ENCODE peak calls at places on chromosome 15, in six cellular contexts. One of them, this sample, is unnamed.

GRCh38 chr15:99123706-99124451 is 19.0 kb downstream of the SYNM start:
- DNase-seq in stimulated activated CD4-positive, alpha-beta T cell treated with anti-CD3 and anti-CD28 coated beads, Interleukin-12 subunit alpha, Interleukin-12 subunit beta, amount 100 ng/mL, for 48 hours: no peak
- DNase-seq in AG08395: peak; percentile 95
- DNase-seq in T-cell: no peak
- DNase-seq in H1: no peak
- DNase-seq in AG04450: peak; percentile 83
- DNase-seq in this sample: peak; percentile 96

GRCh38 chr15:28068930-28069329 is 30.2 kb downstream of the OCA2 start:
- DNase-seq in stimulated activated CD4-positive, alpha-beta T cell treated with anti-CD3 and anti-CD28 coated beads, Interleukin-12 subunit alpha, Interleukin-12 subunit beta, amount 100 ng/mL, for 48 hours: no peak
- DNase-seq in AG04450: no peak
- DNase-seq in AG08395: no peak
- DNase-seq in H1: no peak
- DNase-seq in T-cell: no peak
- DNase-seq in this sample: no peak

GRCh38 chr15:76512971-76513370 is 176.4 kb downstream of the ISL2 start:
- DNase-seq in stimulated activated CD4-positive, alpha-beta T cell treated with anti-CD3 and anti-CD28 coated beads, Interleukin-12 subunit alpha, Interleukin-12 subunit beta, amount 100 ng/mL, for 48 hours: no peak
- DNase-seq in H1: no peak
- DNase-seq in T-cell: no peak
- DNase-seq in AG08395: no peak
- DNase-seq in AG04450: no peak
- DNase-seq in this sample: no peak

GRCh38 chr15:56325186-56325585 is 40.0 kb upstream of the TEX9 start:
- DNase-seq in H1: no peak
- DNase-seq in T-cell: no peak
- DNase-seq in stimulated activated CD4-positive, alpha-beta T cell treated with anti-CD3 and anti-CD28 coated beads, Interleukin-12 subunit alpha, Interleukin-12 subunit beta, amount 100 ng/mL, for 48 hours: no peak
- DNase-seq in AG04450: no peak
- DNase-seq in AG08395: peak; percentile 38
- DNase-seq in this sample: peak; percentile 33

GRCh38 chr15:31104048-31104447 is 2.5 kb upstream of the TRPM1 start:
- DNase-seq in stimulated activated CD4-positive, alpha-beta T cell treated with anti-CD3 and anti-CD28 coated beads, Interleukin-12 subunit alpha, Interleukin-12 subunit beta, amount 100 ng/mL, for 48 hours: no peak
- DNase-seq in T-cell: no peak
- DNase-seq in H1: peak; percentile 42
- DNase-seq in AG08395: no peak
- DNase-seq in AG04450: no peak
- DNase-seq in this sample: no peak

GRCh38 chr15:71385026-71385425 is 269.8 kb downstream of the THSD4 start:
- DNase-seq in H1: no peak
- DNase-seq in AG08395: no peak
- DNase-seq in T-cell: no peak
- DNase-seq in AG04450: no peak
- DNase-seq in stimulated activated CD4-positive, alpha-beta T cell treated with anti-CD3 and anti-CD28 coated beads, Interleukin-12 subunit alpha, Interleukin-12 subunit beta, amount 100 ng/mL, for 48 hours: no peak
- DNase-seq in this sample: no peak

GRCh38 chr15:81942655-81943054 is 103.2 kb downstream of the MEX3B start:
- DNase-seq in AG04450: no peak
- DNase-seq in H1: no peak
- DNase-seq in stimulated activated CD4-positive, alpha-beta T cell treated with anti-CD3 and anti-CD28 coated beads, Interleukin-12 subunit alpha, Interleukin-12 subunit beta, amount 100 ng/mL, for 48 hours: no peak
- DNase-seq in T-cell: no peak
- DNase-seq in AG08395: no peak
- DNase-seq in this sample: no peak

GRCh38 chr15:85354432-85354831 is 26.0 kb upstream of the AKAP13 start:
- DNase-seq in H1: no peak
- DNase-seq in AG08395: peak; percentile 55
- DNase-seq in stimulated activated CD4-positive, alpha-beta T cell treated with anti-CD3 and anti-CD28 coated beads, Interleukin-12 subunit alpha, Interleukin-12 subunit beta, amount 100 ng/mL, for 48 hours: no peak
- DNase-seq in AG04450: no peak
- DNase-seq in T-cell: no peak
- DNase-seq in this sample: no peak

GRCh38 chr15:60660290-60661051 is 181.5 kb upstream of the ICE2 start:
- DNase-seq in H1: no peak
- DNase-seq in stimulated activated CD4-positive, alpha-beta T cell treated with anti-CD3 and anti-CD28 coated beads, Interleukin-12 subunit alpha, Interleukin-12 subunit beta, amount 100 ng/mL, for 48 hours: no peak
- DNase-seq in AG04450: no peak
- DNase-seq in AG08395: peak; percentile 85
- DNase-seq in T-cell: no peak
- DNase-seq in this sample: peak; percentile 63

GRCh38 chr15:71496336-71496955 is 313.9 kb upstream of the NR2E3 start:
- DNase-seq in H1: no peak
- DNase-seq in T-cell: no peak
- DNase-seq in AG08395: peak; percentile 54
- DNase-seq in stimulated activated CD4-positive, alpha-beta T cell treated with anti-CD3 and anti-CD28 coated beads, Interleukin-12 subunit alpha, Interleukin-12 subunit beta, amount 100 ng/mL, for 48 hours: no peak
- DNase-seq in AG04450: no peak
- DNase-seq in this sample: no peak

GRCh38 chr15:101267320-101268104 is 9.8 kb downstream of the SELENOS start:
- DNase-seq in AG08395: peak; percentile 94
- DNase-seq in AG04450: no peak
- DNase-seq in H1: no peak
- DNase-seq in T-cell: no peak
- DNase-seq in stimulated activated CD4-positive, alpha-beta T cell treated with anti-CD3 and anti-CD28 coated beads, Interleukin-12 subunit alpha, Interleukin-12 subunit beta, amount 100 ng/mL, for 48 hours: no peak
- DNase-seq in this sample: peak; percentile 90

GRCh38 chr15:29622637-29623036 is 199.6 kb downstream of the TJP1 start:
- DNase-seq in T-cell: no peak
- DNase-seq in AG08395: no peak
- DNase-seq in H1: no peak
- DNase-seq in stimulated activated CD4-positive, alpha-beta T cell treated with anti-CD3 and anti-CD28 coated beads, Interleukin-12 subunit alpha, Interleukin-12 subunit beta, amount 100 ng/mL, for 48 hours: no peak
- DNase-seq in AG04450: no peak
- DNase-seq in this sample: no peak

GRCh38 chr15:80309769-80310384 is 57.9 kb upstream of the CTXND1 start:
- DNase-seq in H1: no peak
- DNase-seq in T-cell: no peak
- DNase-seq in AG04450: no peak
- DNase-seq in AG08395: peak; percentile 59
- DNase-seq in stimulated activated CD4-positive, alpha-beta T cell treated with anti-CD3 and anti-CD28 coated beads, Interleukin-12 subunit alpha, Interleukin-12 subunit beta, amount 100 ng/mL, for 48 hours: no peak
- DNase-seq in this sample: peak; percentile 8

GRCh38 chr15:26889298-26889898 is 22.5 kb downstream of the GABRA5 start:
- DNase-seq in T-cell: peak; percentile 18
- DNase-seq in stimulated activated CD4-positive, alpha-beta T cell treated with anti-CD3 and anti-CD28 coated beads, Interleukin-12 subunit alpha, Interleukin-12 subunit beta, amount 100 ng/mL, for 48 hours: peak; percentile 48
- DNase-seq in AG08395: peak; percentile 53
- DNase-seq in H1: peak; percentile 76
- DNase-seq in AG04450: peak; percentile 34
- DNase-seq in this sample: peak; percentile 28

GRCh38 chr15:76339302-76340197 is 3.0 kb downstream of the ISL2 start:
- DNase-seq in H1: peak; percentile 71
- DNase-seq in AG04450: no peak
- DNase-seq in T-cell: no peak
- DNase-seq in AG08395: no peak
- DNase-seq in stimulated activated CD4-positive, alpha-beta T cell treated with anti-CD3 and anti-CD28 coated beads, Interleukin-12 subunit alpha, Interleukin-12 subunit beta, amount 100 ng/mL, for 48 hours: no peak
- DNase-seq in this sample: no peak

GRCh38 chr15:29870495-29871151 is 48.4 kb upstream of the TJP1 start:
- DNase-seq in AG08395: no peak
- DNase-seq in H1: no peak
- DNase-seq in stimulated activated CD4-positive, alpha-beta T cell treated with anti-CD3 and anti-CD28 coated beads, Interleukin-12 subunit alpha, Interleukin-12 subunit beta, amount 100 ng/mL, for 48 hours: no peak
- DNase-seq in AG04450: no peak
- DNase-seq in T-cell: no peak
- DNase-seq in this sample: no peak

GRCh38 chr15:62834686-62835279 is 207.8 kb upstream of the TPM1 start:
- DNase-seq in AG04450: no peak
- DNase-seq in H1: no peak
- DNase-seq in AG08395: no peak
- DNase-seq in stimulated activated CD4-positive, alpha-beta T cell treated with anti-CD3 and anti-CD28 coated beads, Interleukin-12 subunit alpha, Interleukin-12 subunit beta, amount 100 ng/mL, for 48 hours: no peak
- DNase-seq in T-cell: no peak
- DNase-seq in this sample: no peak

GRCh38 chr15:48424076-48424475 is 92.8 kb downstream of the DUT start:
- DNase-seq in H1: no peak
- DNase-seq in stimulated activated CD4-positive, alpha-beta T cell treated with anti-CD3 and anti-CD28 coated beads, Interleukin-12 subunit alpha, Interleukin-12 subunit beta, amount 100 ng/mL, for 48 hours: no peak
- DNase-seq in T-cell: no peak
- DNase-seq in AG04450: no peak
- DNase-seq in AG08395: no peak
- DNase-seq in this sample: no peak

GRCh38 chr15:31397851-31398661 is 71.4 kb downstream of the KLF13 start:
- DNase-seq in stimulated activated CD4-positive, alpha-beta T cell treated with anti-CD3 and anti-CD28 coated beads, Interleukin-12 subunit alpha, Interleukin-12 subunit beta, amount 100 ng/mL, for 48 hours: no peak
- DNase-seq in H1: no peak
- DNase-seq in AG08395: no peak
- DNase-seq in T-cell: no peak
- DNase-seq in AG04450: no peak
- DNase-seq in this sample: no peak

GRCh38 chr15:100877551-100877950 is 2.1 kb upstream of the ALDH1A3 start:
- DNase-seq in T-cell: no peak
- DNase-seq in AG04450: no peak
- DNase-seq in H1: no peak
- DNase-seq in AG08395: no peak
- DNase-seq in stimulated activated CD4-positive, alpha-beta T cell treated with anti-CD3 and anti-CD28 coated beads, Interleukin-12 subunit alpha, Interleukin-12 subunit beta, amount 100 ng/mL, for 48 hours: no peak
- DNase-seq in this sample: no peak

GRCh38 chr15:100860829-100861510 is 18.7 kb upstream of the ALDH1A3 start:
- DNase-seq in AG04450: no peak
- DNase-seq in T-cell: no peak
- DNase-seq in stimulated activated CD4-positive, alpha-beta T cell treated with anti-CD3 and anti-CD28 coated beads, Interleukin-12 subunit alpha, Interleukin-12 subunit beta, amount 100 ng/mL, for 48 hours: no peak
- DNase-seq in AG08395: no peak
- DNase-seq in H1: no peak
- DNase-seq in this sample: no peak

GRCh38 chr15:79186616-79187015 is 95.9 kb upstream of the ANKRD34C start:
- DNase-seq in AG08395: no peak
- DNase-seq in AG04450: no peak
- DNase-seq in H1: no peak
- DNase-seq in stimulated activated CD4-positive, alpha-beta T cell treated with anti-CD3 and anti-CD28 coated beads, Interleukin-12 subunit alpha, Interleukin-12 subunit beta, amount 100 ng/mL, for 48 hours: no peak
- DNase-seq in T-cell: no peak
- DNase-seq in this sample: no peak

GRCh38 chr15:84079885-84080777 is 155.4 kb upstream of the GOLGA6L4 start:
- DNase-seq in AG08395: no peak
- DNase-seq in AG04450: no peak
- DNase-seq in T-cell: peak; percentile 37
- DNase-seq in stimulated activated CD4-positive, alpha-beta T cell treated with anti-CD3 and anti-CD28 coated beads, Interleukin-12 subunit alpha, Interleukin-12 subunit beta, amount 100 ng/mL, for 48 hours: peak; percentile 38
- DNase-seq in H1: peak; percentile 85
- DNase-seq in this sample: no peak

GRCh38 chr15:58147151-58147550 is 9.0 kb downstream of the AQP9 start:
- DNase-seq in stimulated activated CD4-positive, alpha-beta T cell treated with anti-CD3 and anti-CD28 coated beads, Interleukin-12 subunit alpha, Interleukin-12 subunit beta, amount 100 ng/mL, for 48 hours: no peak
- DNase-seq in AG04450: no peak
- DNase-seq in AG08395: no peak
- DNase-seq in H1: no peak
- DNase-seq in T-cell: no peak
- DNase-seq in this sample: no peak

GRCh38 chr15:63945005-63945788 is 101.1 kb downstream of the DAPK2 start:
- DNase-seq in T-cell: peak; percentile 63
- DNase-seq in H1: peak; percentile 91
- DNase-seq in stimulated activated CD4-positive, alpha-beta T cell treated with anti-CD3 and anti-CD28 coated beads, Interleukin-12 subunit alpha, Interleukin-12 subunit beta, amount 100 ng/mL, for 48 hours: peak; percentile 68
- DNase-seq in AG08395: peak; percentile 72
- DNase-seq in AG04450: no peak
- DNase-seq in this sample: no peak

GRCh38 chr15:70748281-70748747 is 15.0 kb downstream of the UACA start:
- DNase-seq in AG04450: no peak
- DNase-seq in AG08395: peak; percentile 66
- DNase-seq in T-cell: no peak
- DNase-seq in H1: no peak
- DNase-seq in stimulated activated CD4-positive, alpha-beta T cell treated with anti-CD3 and anti-CD28 coated beads, Interleukin-12 subunit alpha, Interleukin-12 subunit beta, amount 100 ng/mL, for 48 hours: no peak
- DNase-seq in this sample: no peak

GRCh38 chr15:41698779-41699178 is 38.6 kb downstream of the MGA start:
- DNase-seq in stimulated activated CD4-positive, alpha-beta T cell treated with anti-CD3 and anti-CD28 coated beads, Interleukin-12 subunit alpha, Interleukin-12 subunit beta, amount 100 ng/mL, for 48 hours: no peak
- DNase-seq in T-cell: no peak
- DNase-seq in H1: no peak
- DNase-seq in AG08395: peak; percentile 47
- DNase-seq in AG04450: peak; percentile 7
- DNase-seq in this sample: peak; percentile 17

GRCh38 chr15:77944002-77944867 is 133.3 kb downstream of the TBC1D2B start:
- DNase-seq in stimulated activated CD4-positive, alpha-beta T cell treated with anti-CD3 and anti-CD28 coated beads, Interleukin-12 subunit alpha, Interleukin-12 subunit beta, amount 100 ng/mL, for 48 hours: peak; percentile 62
- DNase-seq in H1: peak; percentile 81
- DNase-seq in AG04450: peak; percentile 16
- DNase-seq in T-cell: peak; percentile 8
- DNase-seq in AG08395: peak; percentile 75
- DNase-seq in this sample: peak; percentile 66

GRCh38 chr15:99100245-99101173 is 4.4 kb upstream of the SYNM start:
- DNase-seq in AG08395: peak; percentile 85
- DNase-seq in T-cell: peak; percentile 15
- DNase-seq in AG04450: no peak
- DNase-seq in H1: peak; percentile 93
- DNase-seq in stimulated activated CD4-positive, alpha-beta T cell treated with anti-CD3 and anti-CD28 coated beads, Interleukin-12 subunit alpha, Interleukin-12 subunit beta, amount 100 ng/mL, for 48 hours: peak; percentile 53
- DNase-seq in this sample: peak; percentile 29

GRCh38 chr15:42010434-42010833 is 10.4 kb downstream of the PLA2G4E start:
- DNase-seq in H1: no peak
- DNase-seq in stimulated activated CD4-positive, alpha-beta T cell treated with anti-CD3 and anti-CD28 coated beads, Interleukin-12 subunit alpha, Interleukin-12 subunit beta, amount 100 ng/mL, for 48 hours: peak; percentile 10
- DNase-seq in AG04450: no peak
- DNase-seq in AG08395: no peak
- DNase-seq in T-cell: no peak
- DNase-seq in this sample: no peak

GRCh38 chr15:101272584-101272983 is 4.7 kb downstream of the SELENOS start:
- DNase-seq in AG08395: no peak
- DNase-seq in H1: no peak
- DNase-seq in stimulated activated CD4-positive, alpha-beta T cell treated with anti-CD3 and anti-CD28 coated beads, Interleukin-12 subunit alpha, Interleukin-12 subunit beta, amount 100 ng/mL, for 48 hours: no peak
- DNase-seq in T-cell: no peak
- DNase-seq in AG04450: no peak
- DNase-seq in this sample: no peak

GRCh38 chr15:20671665-20672064 is 130.1 kb upstream of the GOLGA6L6 start:
- DNase-seq in T-cell: no peak
- DNase-seq in AG08395: no peak
- DNase-seq in AG04450: no peak
- DNase-seq in H1: no peak
- DNase-seq in stimulated activated CD4-positive, alpha-beta T cell treated with anti-CD3 and anti-CD28 coated beads, Interleukin-12 subunit alpha, Interleukin-12 subunit beta, amount 100 ng/mL, for 48 hours: no peak
- DNase-seq in this sample: no peak